ENCODE peak calls at places on chromosomes 3 and 15, in five cellular contexts. N, X, K, B and V are unnamed samples.

GRCh38 chr15:68429691-68430470 is 2.1 kb downstream of the ITGA11 start:
- DNase-seq in N (no peak), X (no peak), K (no peak), B (no peak), V (no peak)

GRCh38 chr15:39472661-39473657 is 107.9 kb upstream of the THBS1 start:
- DNase-seq in N (no peak), X (no peak), K (no peak), B (no peak), V (no peak)

GRCh38 chr15:59751552-59752413 is 62.7 kb upstream of the BNIP2 start:
- DNase-seq in N (no peak), X (no peak), K (no peak), B (no peak), V (peak)

GRCh38 chr3:128081846-128082245 is 29.6 kb downstream of the SEC61A1 start:
- DNase-seq in N (no peak), X (peak), K (no peak), B (no peak), V (no peak)

GRCh38 chr3:144085964-144086363 is 114.3 kb downstream of the DIPK2A start:
- DNase-seq in N (no peak), X (no peak), K (no peak), B (no peak), V (no peak)

GRCh38 chr3:140595295-140595694 is 82.6 kb upstream of the TRIM42 start:
- DNase-seq in N (no peak), X (no peak), K (no peak), B (no peak), V (no peak)

GRCh38 chr15:63465104-63465503 is 39.3 kb upstream of the USP3 start:
- DNase-seq in N (no peak), X (peak), K (no peak), B (no peak), V (no peak)

GRCh38 chr3:197463279-197463678 is 92.5 kb downstream of the BDH1 start:
- DNase-seq in N (no peak), X (peak), K (no peak), B (no peak), V (peak)

GRCh38 chr3:70028311-70028710 is 28.8 kb downstream of the SAMMSON start:
- DNase-seq in N (no peak), X (no peak), K (no peak), B (no peak), V (no peak)

GRCh38 chr3:95272791-95273190 is 1209.9 kb downstream of the NSUN3 start:
- DNase-seq in N (no peak), X (no peak), K (no peak), B (no peak), V (no peak)

GRCh38 chr15:43118829-43119228 is 13.0 kb upstream of the UBR1 start:
- DNase-seq in N (no peak), X (peak), K (no peak), B (no peak), V (no peak)